ENCODE peak calls at places on chromosome 5, in six cellular contexts. W is fibroblast of the aortic adventitia, H is epithelial cell of esophagus, O is glutamatergic neuron, S is progenitor cell of endocrine pancreas, I is A549. D is an unnamed sample.

GRCh38 chr5:127088226-127088625 is 14.9 kb upstream of the C5orf63 start:
- DNase-seq in H (peak), O (no peak), W (peak), I (peak), S (no peak), D (peak)

GRCh38 chr5:84487963-84488362 is 103.3 kb upstream of the EDIL3 start:
- DNase-seq in W (peak), O (no peak), S (no peak), H (peak), I (no peak), D (no peak)

GRCh38 chr5:180787711-180788431 is 14.7 kb downstream of the MGAT1 start:
- DNase-seq in O (no peak), S (no peak), I (no peak), H (no peak), W (no peak), D (no peak)

GRCh38 chr5:59813761-59814562 is 79.6 kb downstream of the PDE4D start:
- DNase-seq in W (peak), S (peak), H (peak), O (peak), I (peak), D (peak)

GRCh38 chr5:59759600-59760357 is 133.7 kb downstream of the PDE4D start:
- DNase-seq in I (peak), O (no peak), S (no peak), W (no peak), H (peak), D (no peak)

GRCh38 chr5:32388429-32389111 is 56.0 kb downstream of the ZFR start:
- DNase-seq in W (peak), O (no peak), H (peak), S (no peak), I (no peak), D (peak)

GRCh38 chr5:1415059-1415425 is 30.2 kb downstream of the SLC6A3 start:
- DNase-seq in O (no peak), S (no peak), W (no peak), H (no peak), I (no peak), D (no peak)

GRCh38 chr5:80915716-80916115 is 44.4 kb upstream of the RASGRF2 start:
- DNase-seq in H (peak), W (peak), I (no peak), O (no peak), S (no peak), D (peak)

GRCh38 chr5:76337949-76338589 is 65.0 kb upstream of the IQGAP2 start:
- DNase-seq in H (peak), I (peak), W (peak), S (peak), O (no peak), D (peak)

GRCh38 chr5:76180817-76181805 is 97.9 kb downstream of the SV2C start:
- DNase-seq in I (peak), H (peak), O (no peak), S (no peak), W (no peak), D (no peak)

GRCh38 chr5:151775025-151775606 is 3.4 kb downstream of the G3BP1 start:
- DNase-seq in I (no peak), H (no peak), W (no peak), S (no peak), O (no peak), D (no peak)

GRCh38 chr5:139335811-139336210 is 5.8 kb upstream of the PAIP2 start:
- DNase-seq in S (no peak), I (no peak), O (no peak), W (no peak), H (no peak), D (no peak)

GRCh38 chr5:69032009-69032408 is 61.8 kb upstream of the SLC30A5 start:
- DNase-seq in O (peak), I (peak), H (no peak), S (no peak), W (no peak), D (no peak)

GRCh38 chr5:90747175-90747574 is 188.6 kb downstream of the ADGRV1 start:
- DNase-seq in H (peak), S (no peak), O (no peak), I (no peak), W (no peak), D (no peak)

GRCh38 chr5:180291943-180292831 is at the start of gene MAPK9:
- DNase-seq in O (peak), H (peak), S (peak), I (peak), W (peak), D (peak)

GRCh38 chr5:3351581-3352442 is 243.8 kb upstream of the IRX1 start:
- DNase-seq in H (no peak), I (no peak), O (no peak), S (no peak), W (no peak), D (no peak)

GRCh38 chr5:124264499-124264898 is 481.9 kb downstream of the ZNF608 start:
- DNase-seq in I (no peak), H (peak), S (no peak), O (no peak), W (peak), D (no peak)

GRCh38 chr5:57416246-57416996 is 66.2 kb downstream of the ACTBL2 start:
- DNase-seq in W (peak), H (no peak), I (no peak), O (no peak), S (no peak), D (peak)

GRCh38 chr5:138544171-138545134 is 1.4 kb upstream of the ETF1 start:
- DNase-seq in S (no peak), O (no peak), W (peak), I (no peak), H (peak), D (no peak)

GRCh38 chr5:111063709-111064322 is 7.7 kb upstream of the TSLP start:
- DNase-seq in W (peak), S (no peak), O (no peak), H (peak), I (peak), D (no peak)

GRCh38 chr5:134055015-134055414 is 50.2 kb upstream of the VDAC1 start:
- DNase-seq in W (no peak), H (no peak), O (no peak), S (no peak), I (no peak), D (no peak)

GRCh38 chr5:174409070-174409469 is 315.3 kb upstream of the MSX2 start:
- DNase-seq in H (no peak), W (no peak), O (no peak), S (no peak), I (no peak), D (no peak)

GRCh38 chr5:132263548-132264261 is 6.2 kb downstream of the PDLIM4 start:
- DNase-seq in S (no peak), H (peak), I (peak), O (no peak), W (peak), D (peak)

GRCh38 chr5:90675222-90675621 is 116.6 kb downstream of the ADGRV1 start:
- DNase-seq in I (no peak), S (no peak), W (no peak), H (no peak), O (no peak), D (no peak)

GRCh38 chr5:138641547-138642298 is 66.5 kb upstream of the HSPA9 start:
- DNase-seq in O (peak), H (peak), I (peak), W (peak), S (peak), D (peak)

GRCh38 chr5:133265720-133266575 is 214.1 kb downstream of the HSPA4 start:
- DNase-seq in S (no peak), O (no peak), W (no peak), H (no peak), I (no peak), D (no peak)

GRCh38 chr5:65925601-65926275 is 637 bp upstream of the ERBIN start:
- DNase-seq in I (peak), O (peak), S (peak), W (peak), H (peak), D (peak)

GRCh38 chr5:65925094-65925600 is 1.2 kb upstream of the ERBIN start:
- DNase-seq in I (peak), O (peak), H (peak), W (peak), S (no peak), D (peak)

GRCh38 chr5:65923339-65923738 is 3.0 kb upstream of the ERBIN start:
- DNase-seq in W (no peak), I (no peak), O (no peak), S (no peak), H (no peak), D (no peak)

GRCh38 chr5:65926276-65926761 is at the start of gene ERBIN:
- DNase-seq in O (peak), H (peak), S (peak), I (peak), W (peak), D (peak)

GRCh38 chr5:65924366-65925093 is 1.8 kb upstream of the ERBIN start:
- DNase-seq in I (no peak), W (no peak), S (no peak), H (no peak), O (no peak), D (peak)
- TF ChIP-seq CTCF in I (no peak), W (no peak), S (no peak), H (no peak), O (no peak), D (no peak)

DNA sequence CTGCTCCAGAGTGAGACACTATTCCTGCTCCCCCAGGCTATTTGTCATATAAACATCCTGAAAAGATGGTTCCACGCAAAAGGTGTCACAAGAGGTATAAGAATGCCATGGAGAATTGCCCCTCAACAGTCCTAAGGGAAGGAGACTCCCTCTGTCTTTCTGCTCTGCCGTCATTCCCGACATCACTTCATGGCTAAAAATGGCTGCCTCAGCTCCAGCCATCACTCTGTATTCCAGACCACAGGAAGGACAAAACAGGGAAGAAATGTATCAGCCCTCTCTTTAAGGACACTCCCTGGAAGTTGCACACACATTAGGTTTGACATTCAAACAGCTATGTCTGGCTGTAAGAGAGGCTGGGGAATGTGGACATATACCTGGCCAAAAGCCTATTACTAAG is 16.0 kb downstream of the DUSP1 start:
- DNase-seq in H (no peak), I (no peak), O (no peak), W (no peak), S (no peak), D (no peak)
- TF ChIP-seq CTCF in H (no peak), I (no peak), O (no peak), W (no peak), S (no peak), D (no peak)

GRCh38 chr5:148734518-148734917 is 80.2 kb upstream of the HTR4 start:
- DNase-seq in W (no peak), O (no peak), I (no peak), H (no peak), S (no peak), D (no peak)
- TF ChIP-seq CTCF in W (no peak), O (no peak), I (no peak), H (no peak), S (no peak), D (peak)

GRCh38 chr5:13831236-13831810 is 113.2 kb downstream of the DNAH5 start:
- DNase-seq in H (peak), O (no peak), S (no peak), I (no peak), W (no peak), D (no peak)
- TF ChIP-seq CTCF in H (peak), O (no peak), S (peak), I (peak), W (no peak), D (peak)

GRCh38 chr5:114319821-114320220 is 42.0 kb upstream of the KCNN2 start:
- DNase-seq in O (no peak), S (no peak), I (no peak), H (peak), W (no peak), D (peak)

GRCh38 chr5:114314061-114314460 is 47.8 kb upstream of the KCNN2 start:
- DNase-seq in W (no peak), S (no peak), I (no peak), H (no peak), O (no peak), D (no peak)

GRCh38 chr5:114319236-114319635 is 42.6 kb upstream of the KCNN2 start:
- DNase-seq in O (no peak), W (no peak), I (no peak), S (no peak), H (no peak), D (no peak)

GRCh38 chr5:114317751-114318150 is 44.1 kb upstream of the KCNN2 start:
- DNase-seq in O (no peak), W (no peak), S (no peak), I (no peak), H (no peak), D (no peak)

GRCh38 chr5:114316167-114316566 is 45.7 kb upstream of the KCNN2 start:
- DNase-seq in H (no peak), W (no peak), O (no peak), S (no peak), I (no peak), D (no peak)
- TF ChIP-seq CTCF in H (no peak), W (no peak), O (no peak), S (no peak), I (no peak), D (peak)

DNA sequence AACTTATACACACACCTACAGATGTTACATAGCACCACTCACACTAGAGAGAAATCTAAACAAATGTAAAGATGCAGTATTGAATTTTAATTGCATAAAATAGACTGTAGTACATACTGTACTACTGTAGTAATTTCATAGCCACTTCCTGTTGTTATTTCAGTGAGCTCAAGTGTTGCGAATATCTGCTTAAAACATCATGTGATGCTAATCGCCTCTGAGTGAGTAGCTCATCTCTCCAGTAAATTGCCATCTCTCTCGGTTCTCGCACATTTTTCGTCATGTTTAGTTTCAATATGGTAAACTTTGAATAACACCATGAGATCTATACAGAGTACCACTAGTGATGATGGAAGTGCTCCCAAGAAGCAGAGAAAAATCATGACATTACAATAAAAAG is 22.0 kb upstream of the ARHGEF28 start:
- DNase-seq in H (no peak), W (no peak), O (no peak), S (no peak), I (no peak), D (no peak)
- TF ChIP-seq CTCF in H (no peak), W (no peak), O (no peak), S (no peak), I (no peak), D (no peak)

GRCh38 chr5:77844408-77845272 is 68.5 kb upstream of the TBCA start:
- DNase-seq in O (peak), S (no peak), H (no peak), I (no peak), W (peak), D (no peak)
- TF ChIP-seq CTCF in O (no peak), S (no peak), H (no peak), I (no peak), W (peak), D (peak)

D was measured in HFFc6.